ENCODE peak calls at places on chromosomes 5 and 9, in five cellular contexts. One of them, this sample, is unnamed.

GRCh38 chr5:88885043-88885442 is 2.1 kb upstream of the MEF2C start:
- DNase-seq in GM23248: peak
- DNase-seq in fibroblast of lung: no peak
- DNase-seq in DND-41: no peak
- DNase-seq in GM23338: no peak
- DNase-seq in this sample: no peak

GRCh38 chr5:139293504-139294371 is at the start of gene MATR3:
- DNase-seq in GM23248: peak
- DNase-seq in fibroblast of lung: peak
- DNase-seq in DND-41: peak
- DNase-seq in GM23338: peak
- DNase-seq in this sample: peak

GRCh38 chr9:26802921-26803320 is 89.7 kb downstream of the CAAP1 start:
- DNase-seq in GM23248: no peak
- DNase-seq in fibroblast of lung: no peak
- DNase-seq in DND-41: no peak
- DNase-seq in GM23338: no peak
- DNase-seq in this sample: no peak

GRCh38 chr9:107807183-107807582 is 317.6 kb upstream of the KLF4 start:
- DNase-seq in GM23248: peak
- DNase-seq in fibroblast of lung: peak
- DNase-seq in DND-41: no peak
- DNase-seq in GM23338: no peak
- DNase-seq in this sample: no peak

GRCh38 chr5:36174119-36174518 is 22.2 kb downstream of the SKP2 start:
- DNase-seq in GM23248: no peak
- DNase-seq in fibroblast of lung: no peak
- DNase-seq in DND-41: no peak
- DNase-seq in GM23338: no peak
- DNase-seq in this sample: no peak

GRCh38 chr9:120080781-120081180 is 499.2 kb downstream of the CDK5RAP2 start:
- DNase-seq in GM23248: no peak
- DNase-seq in fibroblast of lung: no peak
- DNase-seq in DND-41: no peak
- DNase-seq in GM23338: peak
- DNase-seq in this sample: no peak

GRCh38 chr9:3467593-3468219 is 58.1 kb downstream of the RFX3 start:
- DNase-seq in GM23248: peak
- DNase-seq in fibroblast of lung: peak
- DNase-seq in DND-41: peak
- DNase-seq in GM23338: peak
- DNase-seq in this sample: no peak

GRCh38 chr9:134961331-134962064 is 43.8 kb upstream of the FCN1 start:
- DNase-seq in GM23248: no peak
- DNase-seq in fibroblast of lung: no peak
- DNase-seq in DND-41: no peak
- DNase-seq in GM23338: no peak
- DNase-seq in this sample: no peak

GRCh38 chr5:131513780-131514179 is 121.2 kb downstream of the RAPGEF6 start:
- DNase-seq in GM23248: no peak
- DNase-seq in fibroblast of lung: no peak
- DNase-seq in DND-41: peak
- DNase-seq in GM23338: no peak
- DNase-seq in this sample: no peak

GRCh38 chr9:96877269-96877668 is 23.0 kb upstream of the ZNF782 start:
- DNase-seq in GM23248: no peak
- DNase-seq in fibroblast of lung: no peak
- DNase-seq in DND-41: no peak
- DNase-seq in GM23338: peak
- DNase-seq in this sample: no peak
- TF ChIP-seq EZH2 in GM23248: no peak
- TF ChIP-seq EZH2 in fibroblast of lung: peak
- TF ChIP-seq EZH2 in DND-41: no peak
- TF ChIP-seq EZH2 in GM23338: no peak
- TF ChIP-seq EZH2 in this sample: no peak

GRCh38 chr9:72141484-72141883 is 7.8 kb upstream of the GDA start:
- DNase-seq in GM23248: no peak
- DNase-seq in fibroblast of lung: no peak
- DNase-seq in DND-41: no peak
- DNase-seq in GM23338: no peak
- DNase-seq in this sample: no peak
- TF ChIP-seq EZH2 in GM23248: no peak
- TF ChIP-seq EZH2 in fibroblast of lung: no peak
- TF ChIP-seq EZH2 in DND-41: no peak
- TF ChIP-seq EZH2 in GM23338: no peak
- TF ChIP-seq EZH2 in this sample: no peak

DNA sequence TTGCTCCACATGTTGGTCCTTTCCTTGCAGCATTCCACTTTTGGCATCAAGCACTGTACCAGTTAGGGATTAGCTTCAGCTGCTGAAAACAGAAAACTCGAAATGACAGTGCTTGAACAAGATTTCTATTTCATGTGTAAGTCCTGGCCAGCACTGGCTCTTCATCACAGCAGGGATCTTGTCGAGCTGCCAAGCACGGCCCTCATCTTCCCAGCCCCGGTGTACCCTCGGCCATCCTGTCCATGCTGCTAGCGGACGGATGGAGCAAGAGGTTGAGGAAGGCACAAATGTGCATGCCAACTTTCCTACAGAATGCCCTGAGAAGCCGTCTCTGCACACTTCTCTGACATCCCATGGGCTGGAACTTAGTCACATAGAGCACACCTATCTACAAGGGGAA is 130.6 kb downstream of the TENT4A start:
- DNase-seq in GM23248: no peak
- DNase-seq in fibroblast of lung: no peak
- DNase-seq in DND-41: no peak
- DNase-seq in GM23338: no peak
- DNase-seq in this sample: no peak
- TF ChIP-seq EZH2 in GM23248: no peak
- TF ChIP-seq EZH2 in fibroblast of lung: no peak
- TF ChIP-seq EZH2 in DND-41: no peak
- TF ChIP-seq EZH2 in GM23338: no peak
- TF ChIP-seq EZH2 in this sample: no peak

GRCh38 chr9:136197372-136197875 is 7.5 kb downstream of the LHX3 start:
- DNase-seq in GM23248: no peak
- DNase-seq in fibroblast of lung: no peak
- DNase-seq in DND-41: no peak
- DNase-seq in GM23338: peak
- DNase-seq in this sample: no peak

GRCh38 chr9:136198605-136199083 is 6.3 kb downstream of the LHX3 start:
- DNase-seq in GM23248: peak
- DNase-seq in fibroblast of lung: no peak
- DNase-seq in DND-41: no peak
- DNase-seq in GM23338: peak
- DNase-seq in this sample: no peak

GRCh38 chr9:136199391-136200288 is 5.3 kb downstream of the LHX3 start:
- DNase-seq in GM23248: no peak
- DNase-seq in fibroblast of lung: no peak
- DNase-seq in DND-41: no peak
- DNase-seq in GM23338: peak
- DNase-seq in this sample: no peak

GRCh38 chr9:136196465-136197371 is 8.2 kb downstream of the LHX3 start:
- DNase-seq in GM23248: no peak
- DNase-seq in fibroblast of lung: no peak
- DNase-seq in DND-41: no peak
- DNase-seq in GM23338: peak
- DNase-seq in this sample: no peak

GRCh38 chr9:136197930-136198604 is 6.9 kb downstream of the LHX3 start:
- DNase-seq in GM23248: no peak
- DNase-seq in fibroblast of lung: no peak
- DNase-seq in DND-41: no peak
- DNase-seq in GM23338: peak
- DNase-seq in this sample: no peak
- TF ChIP-seq EZH2 in GM23248: peak
- TF ChIP-seq EZH2 in fibroblast of lung: peak
- TF ChIP-seq EZH2 in DND-41: no peak
- TF ChIP-seq EZH2 in GM23338: no peak
- TF ChIP-seq EZH2 in this sample: no peak

GRCh38 chr5:123098767-123099513 is 9.9 kb downstream of the PRDM6 start:
- DNase-seq in GM23248: no peak
- DNase-seq in fibroblast of lung: peak
- DNase-seq in DND-41: no peak
- DNase-seq in GM23338: peak
- DNase-seq in this sample: no peak
- TF ChIP-seq EZH2 in GM23248: no peak
- TF ChIP-seq EZH2 in fibroblast of lung: no peak
- TF ChIP-seq EZH2 in DND-41: no peak
- TF ChIP-seq EZH2 in GM23338: peak
- TF ChIP-seq EZH2 in this sample: no peak

GRCh38 chr5:115963566-115963965 is 1.3 kb downstream of the LVRN start:
- DNase-seq in GM23248: no peak
- DNase-seq in fibroblast of lung: no peak
- DNase-seq in DND-41: no peak
- DNase-seq in GM23338: peak
- DNase-seq in this sample: no peak

GRCh38 chr5:115962565-115963402 is 509 bp downstream of the LVRN start:
- DNase-seq in GM23248: peak
- DNase-seq in fibroblast of lung: peak
- DNase-seq in DND-41: no peak
- DNase-seq in GM23338: peak
- DNase-seq in this sample: no peak

GRCh38 chr5:115961413-115962238 is 649 bp upstream of the LVRN start:
- DNase-seq in GM23248: peak
- DNase-seq in fibroblast of lung: no peak
- DNase-seq in DND-41: no peak
- DNase-seq in GM23338: peak
- DNase-seq in this sample: peak

GRCh38 chr5:115956957-115957356 is 5.3 kb upstream of the LVRN start:
- DNase-seq in GM23248: no peak
- DNase-seq in fibroblast of lung: no peak
- DNase-seq in DND-41: no peak
- DNase-seq in GM23338: no peak
- DNase-seq in this sample: no peak

DNA sequence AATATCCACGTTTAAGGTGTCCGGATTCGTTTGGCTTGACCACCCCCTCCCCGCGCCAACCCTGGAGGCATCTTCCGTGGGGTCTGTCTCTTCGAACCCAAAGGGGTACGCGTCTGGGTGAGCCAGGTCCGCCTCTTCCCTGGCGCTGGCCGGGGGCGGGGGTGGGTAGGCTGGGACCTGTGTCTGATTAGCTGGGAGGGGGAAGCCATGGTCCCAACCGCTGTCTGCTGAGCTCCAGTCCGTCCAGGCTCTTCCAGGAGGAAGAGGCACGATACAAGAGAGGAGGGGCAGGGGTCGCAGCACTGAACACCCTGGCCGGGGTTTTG is at the start of gene LVRN:
- DNase-seq in GM23248: no peak
- DNase-seq in fibroblast of lung: no peak
- DNase-seq in DND-41: no peak
- DNase-seq in GM23338: no peak
- DNase-seq in this sample: no peak
- TF ChIP-seq EZH2 in GM23248: no peak
- TF ChIP-seq EZH2 in fibroblast of lung: no peak
- TF ChIP-seq EZH2 in DND-41: no peak
- TF ChIP-seq EZH2 in GM23338: no peak
- TF ChIP-seq EZH2 in this sample: no peak

GRCh38 chr5:132825824-132826391 is 4.5 kb downstream of the SHROOM1 start:
- DNase-seq in GM23248: no peak
- DNase-seq in fibroblast of lung: no peak
- DNase-seq in DND-41: no peak
- DNase-seq in GM23338: peak
- DNase-seq in this sample: no peak
- TF ChIP-seq EZH2 in GM23248: no peak
- TF ChIP-seq EZH2 in fibroblast of lung: no peak
- TF ChIP-seq EZH2 in DND-41: no peak
- TF ChIP-seq EZH2 in GM23338: peak
- TF ChIP-seq EZH2 in this sample: no peak

This sample was measured in SK-N-MC.